ENCODE peak calls at places on chromosomes 16 and 17, in eight cellular contexts. One of them, this sample, is unnamed. For H3K9me3, the result is how much of the 10 kb centered on the place peaks cover.

GRCh38 chr16:85094176-85094805 is 18.0 kb downstream of the CIBAR2 start:
- DNase-seq in OCI-LY7: no peak
- DNase-seq in MM.1S: no peak
- DNase-seq in HCT116: no peak
- DNase-seq in GM23248: no peak
- DNase-seq in neural progenitor cell: no peak
- DNase-seq in hepatocyte: no peak
- DNase-seq in SK-N-SH: no peak
- DNase-seq in this sample: no peak

GRCh38 chr17:49843774-49844350 is 4.0 kb downstream of the TAC4 start:
- DNase-seq in OCI-LY7: peak
- DNase-seq in MM.1S: no peak
- DNase-seq in HCT116: no peak
- DNase-seq in GM23248: no peak
- DNase-seq in neural progenitor cell: peak
- DNase-seq in hepatocyte: no peak
- DNase-seq in SK-N-SH: no peak
- DNase-seq in this sample: peak

GRCh38 chr16:3562914-3563480 is 14.2 kb downstream of the NLRC3 start:
- DNase-seq in OCI-LY7: no peak
- DNase-seq in MM.1S: no peak
- DNase-seq in HCT116: no peak
- DNase-seq in GM23248: no peak
- DNase-seq in neural progenitor cell: no peak
- DNase-seq in hepatocyte: no peak
- DNase-seq in SK-N-SH: no peak
- DNase-seq in this sample: no peak

GRCh38 chr17:62703776-62704380 is 76.4 kb downstream of the MRC2 start:
- DNase-seq in OCI-LY7: peak
- DNase-seq in MM.1S: peak
- DNase-seq in HCT116: no peak
- DNase-seq in GM23248: peak
- DNase-seq in neural progenitor cell: peak
- DNase-seq in hepatocyte: peak
- DNase-seq in SK-N-SH: peak
- DNase-seq in this sample: peak

GRCh38 chr17:45311762-45312476 is 4.9 kb downstream of the MAP3K14 start:
- DNase-seq in OCI-LY7: peak
- DNase-seq in MM.1S: peak
- DNase-seq in HCT116: peak
- DNase-seq in GM23248: peak
- DNase-seq in neural progenitor cell: no peak
- DNase-seq in hepatocyte: peak
- DNase-seq in SK-N-SH: peak
- DNase-seq in this sample: peak

GRCh38 chr16:67704110-67704509 is 15.0 kb downstream of the GFOD2 start:
- DNase-seq in OCI-LY7: no peak
- DNase-seq in MM.1S: no peak
- DNase-seq in HCT116: no peak
- DNase-seq in GM23248: no peak
- DNase-seq in neural progenitor cell: no peak
- DNase-seq in hepatocyte: no peak
- DNase-seq in SK-N-SH: no peak
- DNase-seq in this sample: no peak

GRCh38 chr16:82523786-82524185 is 103.0 kb upstream of the CDH13 start:
- DNase-seq in OCI-LY7: no peak
- DNase-seq in MM.1S: no peak
- DNase-seq in HCT116: no peak
- DNase-seq in GM23248: no peak
- DNase-seq in neural progenitor cell: no peak
- DNase-seq in hepatocyte: no peak
- DNase-seq in SK-N-SH: no peak
- DNase-seq in this sample: no peak

GRCh38 chr17:33929181-33929724 is 325.8 kb upstream of the CCL2 start:
- DNase-seq in OCI-LY7: no peak
- DNase-seq in MM.1S: no peak
- DNase-seq in HCT116: no peak
- DNase-seq in GM23248: no peak
- DNase-seq in neural progenitor cell: peak
- DNase-seq in hepatocyte: no peak
- DNase-seq in SK-N-SH: no peak
- DNase-seq in this sample: no peak

GRCh38 chr16:50335198-50335958 is 33.4 kb downstream of the BRD7 start:
- DNase-seq in OCI-LY7: no peak
- DNase-seq in MM.1S: peak
- DNase-seq in HCT116: no peak
- DNase-seq in GM23248: peak
- DNase-seq in neural progenitor cell: no peak
- DNase-seq in hepatocyte: no peak
- DNase-seq in SK-N-SH: no peak
- DNase-seq in this sample: no peak

GRCh38 chr16:5793556-5793955 is 696.0 kb upstream of the EEF2KMT start:
- DNase-seq in OCI-LY7: no peak
- DNase-seq in MM.1S: no peak
- DNase-seq in HCT116: no peak
- DNase-seq in GM23248: no peak
- DNase-seq in neural progenitor cell: no peak
- DNase-seq in hepatocyte: no peak
- DNase-seq in SK-N-SH: no peak
- DNase-seq in this sample: no peak

GRCh38 chr17:49000943-49001342 is 3.8 kb downstream of the IGF2BP1 start:
- DNase-seq in OCI-LY7: no peak
- DNase-seq in MM.1S: no peak
- DNase-seq in HCT116: no peak
- DNase-seq in GM23248: peak
- DNase-seq in neural progenitor cell: no peak
- DNase-seq in hepatocyte: peak
- DNase-seq in SK-N-SH: no peak
- DNase-seq in this sample: no peak

GRCh38 chr16:57873218-57873617 is 70.9 kb upstream of the KIFC3 start:
- DNase-seq in OCI-LY7: no peak
- DNase-seq in MM.1S: no peak
- DNase-seq in HCT116: no peak
- DNase-seq in GM23248: no peak
- DNase-seq in neural progenitor cell: peak
- DNase-seq in hepatocyte: no peak
- DNase-seq in SK-N-SH: no peak
- DNase-seq in this sample: no peak

GRCh38 chr16:66913081-66913480 is 5.6 kb downstream of the CDH16 start:
- DNase-seq in OCI-LY7: no peak
- DNase-seq in MM.1S: no peak
- DNase-seq in HCT116: no peak
- DNase-seq in GM23248: no peak
- DNase-seq in neural progenitor cell: no peak
- DNase-seq in hepatocyte: no peak
- DNase-seq in SK-N-SH: no peak
- DNase-seq in this sample: no peak

GRCh38 chr17:70879389-70879788 is 710.1 kb downstream of the KCNJ2 start:
- DNase-seq in OCI-LY7: no peak
- DNase-seq in MM.1S: no peak
- DNase-seq in HCT116: no peak
- DNase-seq in GM23248: no peak
- DNase-seq in neural progenitor cell: no peak
- DNase-seq in hepatocyte: no peak
- DNase-seq in SK-N-SH: no peak
- DNase-seq in this sample: no peak

GRCh38 chr16:50495673-50496072 is 52.5 kb upstream of the NKD1 start:
- DNase-seq in OCI-LY7: no peak
- DNase-seq in MM.1S: no peak
- DNase-seq in HCT116: no peak
- DNase-seq in GM23248: no peak
- DNase-seq in neural progenitor cell: no peak
- DNase-seq in hepatocyte: no peak
- DNase-seq in SK-N-SH: no peak
- DNase-seq in this sample: no peak

GRCh38 chr16:27737513-27737912 is 187.6 kb downstream of the KATNIP start:
- DNase-seq in OCI-LY7: no peak
- DNase-seq in MM.1S: no peak
- DNase-seq in HCT116: no peak
- DNase-seq in GM23248: no peak
- DNase-seq in neural progenitor cell: no peak
- DNase-seq in hepatocyte: no peak
- DNase-seq in SK-N-SH: no peak
- DNase-seq in this sample: no peak

GRCh38 chr17:41647038-41647813 is 22.9 kb upstream of the KRT17 start:
- DNase-seq in OCI-LY7: no peak
- DNase-seq in MM.1S: no peak
- DNase-seq in HCT116: no peak
- DNase-seq in GM23248: no peak
- DNase-seq in neural progenitor cell: no peak
- DNase-seq in hepatocyte: no peak
- DNase-seq in SK-N-SH: no peak
- DNase-seq in this sample: no peak

GRCh38 chr16:54282202-54282922 is 4.2 kb downstream of the IRX3 start:
- DNase-seq in OCI-LY7: no peak
- DNase-seq in MM.1S: no peak
- DNase-seq in HCT116: peak
- DNase-seq in GM23248: no peak
- DNase-seq in neural progenitor cell: peak
- DNase-seq in hepatocyte: peak
- DNase-seq in SK-N-SH: peak
- DNase-seq in this sample: peak

GRCh38 chr17:68437979-68438877 is 19.1 kb downstream of the WIPI1 start:
- DNase-seq in OCI-LY7: peak
- DNase-seq in MM.1S: peak
- DNase-seq in HCT116: no peak
- DNase-seq in GM23248: peak
- DNase-seq in neural progenitor cell: no peak
- DNase-seq in hepatocyte: peak
- DNase-seq in SK-N-SH: no peak
- DNase-seq in this sample: no peak

GRCh38 chr16:87443964-87444363 is 48.9 kb downstream of the ZCCHC14 start:
- DNase-seq in OCI-LY7: no peak
- DNase-seq in MM.1S: no peak
- DNase-seq in HCT116: no peak
- DNase-seq in GM23248: no peak
- DNase-seq in neural progenitor cell: no peak
- DNase-seq in hepatocyte: no peak
- DNase-seq in SK-N-SH: no peak
- DNase-seq in this sample: no peak

GRCh38 chr16:87445486-87445885 is 47.3 kb downstream of the ZCCHC14 start:
- DNase-seq in OCI-LY7: no peak
- DNase-seq in MM.1S: no peak
- DNase-seq in HCT116: no peak
- DNase-seq in GM23248: peak
- DNase-seq in neural progenitor cell: no peak
- DNase-seq in hepatocyte: no peak
- DNase-seq in SK-N-SH: no peak
- DNase-seq in this sample: no peak

GRCh38 chr16:87442581-87442966 is 50.2 kb downstream of the ZCCHC14 start:
- DNase-seq in OCI-LY7: no peak
- DNase-seq in MM.1S: no peak
- DNase-seq in HCT116: no peak
- DNase-seq in GM23248: no peak
- DNase-seq in neural progenitor cell: no peak
- DNase-seq in hepatocyte: no peak
- DNase-seq in SK-N-SH: no peak
- DNase-seq in this sample: no peak

GRCh38 chr16:87441886-87442580 is 49.9 kb downstream of the MAP1LC3B start:
- DNase-seq in OCI-LY7: no peak
- DNase-seq in MM.1S: no peak
- DNase-seq in HCT116: no peak
- DNase-seq in GM23248: peak
- DNase-seq in neural progenitor cell: no peak
- DNase-seq in hepatocyte: no peak
- DNase-seq in SK-N-SH: no peak
- DNase-seq in this sample: peak

GRCh38 chr16:87443031-87443430 is 49.8 kb downstream of the ZCCHC14 start:
- DNase-seq in OCI-LY7: no peak
- DNase-seq in MM.1S: no peak
- DNase-seq in HCT116: no peak
- DNase-seq in GM23248: no peak
- DNase-seq in neural progenitor cell: no peak
- DNase-seq in hepatocyte: no peak
- DNase-seq in SK-N-SH: no peak
- DNase-seq in this sample: no peak
- H3K9me3 ChIP-seq in OCI-LY7: under half
- H3K9me3 ChIP-seq in MM.1S: under half
- H3K9me3 ChIP-seq in HCT116: under half
- H3K9me3 ChIP-seq in GM23248: under half
- H3K9me3 ChIP-seq in neural progenitor cell: under half
- H3K9me3 ChIP-seq in hepatocyte: under half
- H3K9me3 ChIP-seq in SK-N-SH: under half
- H3K9me3 ChIP-seq in this sample: under half

DNA sequence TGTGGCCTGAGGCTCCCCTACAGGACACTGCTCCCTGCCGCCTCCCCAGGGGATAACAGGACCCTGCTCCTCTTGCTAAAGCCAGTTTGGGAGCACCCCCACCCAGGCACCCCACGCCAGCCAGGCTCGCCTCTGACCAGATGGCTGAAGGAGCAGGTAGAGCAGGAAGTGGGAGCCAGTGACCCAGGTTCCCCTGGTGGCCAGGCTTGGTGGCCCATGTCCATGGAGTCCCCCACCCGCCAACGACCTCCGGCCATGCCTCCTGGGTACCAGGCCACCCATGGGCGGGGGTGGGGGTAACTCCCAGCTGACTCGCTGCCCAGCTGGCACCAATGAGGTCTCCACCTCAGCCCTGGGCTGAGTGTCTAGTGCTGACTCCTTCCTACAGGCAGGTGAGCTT is 10.0 kb downstream of the BCAR1 start:
- DNase-seq in OCI-LY7: no peak
- DNase-seq in MM.1S: no peak
- DNase-seq in HCT116: no peak
- DNase-seq in GM23248: no peak
- DNase-seq in neural progenitor cell: no peak
- DNase-seq in hepatocyte: no peak
- DNase-seq in SK-N-SH: no peak
- DNase-seq in this sample: no peak
- H3K4me3 ChIP-seq in OCI-LY7: no peak
- H3K4me3 ChIP-seq in MM.1S: no peak
- H3K4me3 ChIP-seq in HCT116: no peak
- H3K4me3 ChIP-seq in GM23248: no peak
- H3K4me3 ChIP-seq in neural progenitor cell: no peak
- H3K4me3 ChIP-seq in hepatocyte: no peak
- H3K4me3 ChIP-seq in SK-N-SH: no peak
- H3K4me3 ChIP-seq in this sample: no peak

DNA sequence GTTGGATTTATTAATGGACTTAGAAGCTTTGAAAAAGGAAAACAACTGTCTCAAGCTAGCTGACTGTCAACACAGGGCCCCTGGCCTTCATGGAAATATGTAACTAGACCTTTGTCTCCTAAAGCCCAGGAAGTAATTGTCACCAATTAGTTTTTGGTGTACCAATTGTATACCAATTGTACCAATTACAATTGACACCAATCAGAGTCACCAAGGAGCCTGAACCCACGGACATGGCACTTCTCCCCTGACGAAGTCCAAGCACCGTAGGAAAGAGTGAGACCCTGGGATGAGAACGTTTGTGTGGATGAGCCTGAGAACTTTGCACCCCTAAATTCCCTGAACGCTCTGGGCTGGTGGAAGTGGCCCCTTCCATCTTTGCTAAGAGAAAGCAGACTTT is 129.0 kb downstream of the ENGASE start:
- DNase-seq in OCI-LY7: no peak
- DNase-seq in MM.1S: no peak
- DNase-seq in HCT116: no peak
- DNase-seq in GM23248: no peak
- DNase-seq in neural progenitor cell: no peak
- DNase-seq in hepatocyte: no peak
- DNase-seq in SK-N-SH: no peak
- DNase-seq in this sample: no peak
- TF ChIP-seq EZH2phosphoT487 in OCI-LY7: no peak
- TF ChIP-seq EZH2phosphoT487 in MM.1S: no peak
- TF ChIP-seq EZH2phosphoT487 in HCT116: no peak
- TF ChIP-seq EZH2phosphoT487 in GM23248: no peak
- TF ChIP-seq EZH2phosphoT487 in neural progenitor cell: no peak
- TF ChIP-seq EZH2phosphoT487 in hepatocyte: no peak
- TF ChIP-seq EZH2phosphoT487 in SK-N-SH: no peak
- TF ChIP-seq EZH2phosphoT487 in this sample: no peak

GRCh38 chr16:71448274-71448866 is 6.5 kb upstream of the TLE7 start:
- DNase-seq in OCI-LY7: no peak
- DNase-seq in MM.1S: no peak
- DNase-seq in HCT116: no peak
- DNase-seq in GM23248: no peak
- DNase-seq in neural progenitor cell: no peak
- DNase-seq in hepatocyte: no peak
- DNase-seq in SK-N-SH: no peak
- DNase-seq in this sample: no peak
- H3K9me3 ChIP-seq in OCI-LY7: under half
- H3K9me3 ChIP-seq in MM.1S: under half
- H3K9me3 ChIP-seq in HCT116: under half
- H3K9me3 ChIP-seq in GM23248: under half
- H3K9me3 ChIP-seq in neural progenitor cell: under half
- H3K9me3 ChIP-seq in hepatocyte: under half
- H3K9me3 ChIP-seq in SK-N-SH: under half
- H3K9me3 ChIP-seq in this sample: under half

This sample was measured in PC-3.